ENCODE peak calls at places on chromosomes 16 and 17, in nine cellular contexts. U is caudate nucleus, X is NCI-H2081, N is SW480, R is T-helper 9 cell, V is RPMI8226, T is ELF-1, J is Right ventricle myocardium superior, W is HT1080. S is an unnamed sample.

GRCh38 chr17:45722161-45722560 is 62.0 kb upstream of the CRHR1 start:
- DNase-seq in V (peak; percentile 46), J (no peak), N (peak; percentile 34), W (peak; percentile 35), T (peak; percentile 70), R (no peak), X (no peak), U (peak; percentile 8), S (no peak)

GRCh38 chr17:44832821-44833220 is 2.7 kb upstream of the GJC1 start:
- DNase-seq in W (no peak), N (no peak), U (no peak), V (no peak), R (no peak), T (peak; percentile 84), J (no peak), X (no peak), S (no peak)

GRCh38 chr17:28643979-28644781 is 778 bp downstream of the BLTP2 start:
- DNase-seq in R (no peak), T (peak; percentile 48), N (peak; percentile 60), V (peak; percentile 78), U (peak; percentile 7), J (peak; percentile 63), W (peak; percentile 51), X (peak; percentile 35), S (peak; percentile 7)

GRCh38 chr17:43912635-43913304 is 5.4 kb upstream of the MPP2 start:
- DNase-seq in N (no peak), T (no peak), J (no peak), W (no peak), X (no peak), V (no peak), U (no peak), R (no peak), S (no peak)

GRCh38 chr17:74842599-74843351 is 16.9 kb downstream of the GRIN2C start:
- DNase-seq in U (peak; percentile 48), R (no peak), V (no peak), W (no peak), N (no peak), J (peak; percentile 88), X (peak; percentile 72), T (peak; percentile 78), S (no peak)

GRCh38 chr17:47955497-47956461 is 1.9 kb downstream of the PRR15L start:
- DNase-seq in T (no peak), J (no peak), X (peak; percentile 74), V (no peak), N (no peak), U (no peak), R (no peak), W (no peak), S (no peak)

GRCh38 chr17:79612468-79613194 is 1.8 kb upstream of the RBFOX3 start:
- DNase-seq in X (peak; percentile 38), U (peak; percentile 66), T (peak; percentile 88), V (peak; percentile 83), W (peak; percentile 39), N (peak; percentile 64), J (no peak), R (peak; percentile 7), S (peak; percentile 33)

GRCh38 chr16:71693168-71693567 is 31.3 kb downstream of the PHLPP2 start:
- DNase-seq in R (no peak), U (no peak), T (no peak), X (no peak), N (no peak), W (no peak), V (no peak), J (no peak), S (no peak)

GRCh38 chr17:64614266-64615011 is 47.7 kb downstream of the SMURF2 start:
- DNase-seq in R (no peak), N (no peak), X (no peak), V (no peak), U (no peak), W (no peak), J (no peak), T (no peak), S (no peak)

GRCh38 chr16:1003551-1004347 is 22.2 kb downstream of the SOX8 start:
- DNase-seq in R (peak; percentile 22), U (no peak), V (peak; percentile 62), N (no peak), W (peak; percentile 53), T (no peak), J (no peak), X (no peak), S (no peak)

GRCh38 chr17:59175076-59175475 is 19.5 kb downstream of the PRR11 start:
- DNase-seq in R (no peak), W (no peak), N (no peak), J (no peak), T (no peak), U (no peak), X (no peak), V (no peak), S (no peak)

GRCh38 chr17:45319239-45319703 is 2.5 kb upstream of the MAP3K14 start:
- DNase-seq in U (peak; percentile 69), T (peak; percentile 33), R (no peak), N (peak; percentile 70), J (no peak), W (peak; percentile 89), V (no peak), X (no peak), S (no peak)

GRCh38 chr17:41301916-41302901 is at the start of gene KRTAP29-1:
- DNase-seq in V (peak; percentile 57), J (peak; percentile 61), R (no peak), W (no peak), X (no peak), U (no peak), N (no peak), T (no peak), S (no peak)

GRCh38 chr17:20302191-20302917 is 165.0 kb downstream of the LGALS9B start:
- DNase-seq in R (no peak), W (no peak), J (no peak), V (peak; percentile 36), T (no peak), X (peak; percentile 40), U (no peak), N (no peak), S (no peak)

GRCh38 chr17:15247891-15248529 is 17.1 kb downstream of the PMP22 start:
- DNase-seq in J (no peak), V (no peak), U (no peak), T (no peak), N (peak; percentile 33), W (no peak), X (no peak), R (no peak), S (no peak)

GRCh38 chr16:55513616-55514015 is 4.7 kb downstream of the LPCAT2 start:
- DNase-seq in U (no peak), R (no peak), T (no peak), N (no peak), V (no peak), X (no peak), J (no peak), W (no peak), S (no peak)

GRCh38 chr16:48687421-48688038 is 77.5 kb upstream of the N4BP1 start:
- DNase-seq in T (peak; percentile 75), N (peak; percentile 74), W (peak; percentile 67), V (peak; percentile 78), U (peak; percentile 40), X (peak; percentile 40), R (no peak), J (peak; percentile 53), S (no peak)